ENCODE peak calls at places on chromosomes 6 and 20, in four cellular contexts. S, N, J and U are unnamed samples.

GRCh38 chr20:7195704-7196103 is 428.2 kb downstream of the BMP2 start:
- DNase-seq in S (no peak), N (no peak), J (peak; percentile 97), U (peak; percentile 90)

GRCh38 chr20:24993337-24994185 is 1.0 kb upstream of the APMAP start:
- DNase-seq in S (peak; percentile 57), N (peak; percentile 57), J (peak; percentile 36), U (peak; percentile 52)

GRCh38 chr6:110067837-110068591 is 89.9 kb downstream of the GPR6 start:
- DNase-seq in S (no peak), N (no peak), J (peak; percentile 5), U (peak; percentile 15)

GRCh38 chr6:151391471-151392428 is at the start of gene ZBTB2:
- DNase-seq in S (peak; percentile 89), N (peak; percentile 83), J (peak; percentile 86), U (peak; percentile 58)

GRCh38 chr6:32608374-32608773 is 18.7 kb upstream of the HLA-DRB1 start:
- DNase-seq in S (no peak), N (no peak), J (no peak), U (no peak)

GRCh38 chr6:63573899-63574553 is 1.7 kb downstream of the LOC128125822 start:
- DNase-seq in S (peak; percentile 64), N (peak; percentile 87), J (peak; percentile 58), U (peak; percentile 47)

GRCh38 chr6:143969077-143969476 is 39.0 kb downstream of the PLAGL1 start:
- DNase-seq in S (no peak), N (no peak), J (no peak), U (no peak)

GRCh38 chr20:24840121-24840713 is 108.9 kb upstream of the CST7 start:
- DNase-seq in S (no peak), N (no peak), J (no peak), U (no peak)

GRCh38 chr20:3804254-3804751 is 8.2 kb downstream of the CDC25B start:
- DNase-seq in S (no peak), N (no peak), J (no peak), U (peak; percentile 57)
- H3K36me3 ChIP-seq in S (peaks cover 64% of the 10 kb centered on the region), N (peaks cover 27% of the 10 kb centered on the region), J (peaks cover 58% of the 10 kb centered on the region), U (peaks cover 22% of the 10 kb centered on the region)

GRCh38 chr6:125262026-125263013 is 39.4 kb downstream of the HDDC2 start:
- DNase-seq in S (peak; percentile 84), N (no peak), J (peak; percentile 85), U (no peak)

GRCh38 chr6:125255201-125255600 is 46.6 kb downstream of the HDDC2 start:
- DNase-seq in S (peak; percentile 36), N (no peak), J (no peak), U (peak; percentile 64)

GRCh38 chr6:125259354-125259736 is 42.4 kb downstream of the HDDC2 start:
- DNase-seq in S (no peak), N (no peak), J (peak; percentile 48), U (no peak)

GRCh38 chr6:125257351-125257750 is 44.4 kb downstream of the HDDC2 start:
- DNase-seq in S (peak; percentile 50), N (no peak), J (peak; percentile 70), U (no peak)

GRCh38 chr6:125258651-125259353 is 43.0 kb downstream of the HDDC2 start:
- DNase-seq in S (peak; percentile 44), N (no peak), J (peak; percentile 59), U (no peak)
- H3K9ac ChIP-seq in S (no peak overlapping the region), N (no peak overlapping the region), J (no peak overlapping the region), U (no peak overlapping the region)

DNA sequence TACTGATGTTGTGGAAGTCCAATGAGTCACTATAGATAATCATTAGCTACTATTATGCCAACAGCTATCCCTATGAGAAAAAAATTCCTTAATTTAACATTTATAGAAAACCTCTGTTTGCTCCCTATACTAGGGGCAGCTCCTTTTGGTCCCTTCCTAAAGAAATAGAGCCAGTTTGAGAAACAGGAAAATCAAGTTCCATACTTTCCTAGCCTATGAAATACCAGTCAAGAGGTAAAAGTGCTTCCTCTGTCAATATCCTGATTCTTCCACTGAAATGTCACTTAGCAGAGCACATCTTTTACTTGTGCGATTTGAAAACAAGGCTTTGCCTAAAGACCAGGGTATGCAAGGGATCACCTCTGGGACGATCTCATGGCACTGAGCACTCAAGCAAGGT is 14.5 kb upstream of the TRIM39 start:
- DNase-seq in S (no peak), N (no peak), J (no peak), U (no peak)
- H3K36me3 ChIP-seq in S (peaks cover 13% of the 10 kb centered on the region), N (peaks cover 27% of the 10 kb centered on the region), J (no peaks in the 10 kb centered on the region), U (peaks cover 15% of the 10 kb centered on the region)

DNA sequence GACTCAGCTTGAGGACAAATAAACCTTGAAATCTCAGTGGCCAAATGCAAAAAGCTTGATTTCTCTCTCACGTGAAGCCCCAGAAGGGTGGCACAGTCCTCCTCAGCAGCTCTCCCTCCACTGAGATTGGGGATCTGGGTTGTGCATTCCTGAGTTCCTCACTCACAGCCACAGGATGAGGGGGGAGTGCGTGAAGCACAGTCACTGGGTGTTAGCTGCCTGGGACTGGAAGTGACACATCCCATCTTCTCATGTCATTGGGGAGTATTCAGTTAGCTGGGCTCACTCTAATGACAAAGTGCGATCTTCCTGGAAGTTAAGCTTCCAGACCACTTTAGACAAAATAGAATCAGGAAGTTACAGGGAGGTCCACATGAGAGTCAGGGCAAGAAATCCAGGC is 192.2 kb upstream of the LRFN2 start:
- DNase-seq in S (peak; percentile 72), N (no peak), J (peak; percentile 70), U (peak; percentile 67)
- H3K9ac ChIP-seq in S (no peak overlapping the region), N (no peak overlapping the region), J (no peak overlapping the region), U (no peak overlapping the region)

GRCh38 chr20:496126-496696 is 33.9 kb upstream of the TBC1D20 start:
- DNase-seq in S (peak; percentile 49), N (no peak), J (peak; percentile 20), U (no peak)

GRCh38 chr20:503048-503737 is 40.4 kb downstream of the CSNK2A1 start:
- DNase-seq in S (no peak), N (no peak), J (no peak), U (no peak)

DNA sequence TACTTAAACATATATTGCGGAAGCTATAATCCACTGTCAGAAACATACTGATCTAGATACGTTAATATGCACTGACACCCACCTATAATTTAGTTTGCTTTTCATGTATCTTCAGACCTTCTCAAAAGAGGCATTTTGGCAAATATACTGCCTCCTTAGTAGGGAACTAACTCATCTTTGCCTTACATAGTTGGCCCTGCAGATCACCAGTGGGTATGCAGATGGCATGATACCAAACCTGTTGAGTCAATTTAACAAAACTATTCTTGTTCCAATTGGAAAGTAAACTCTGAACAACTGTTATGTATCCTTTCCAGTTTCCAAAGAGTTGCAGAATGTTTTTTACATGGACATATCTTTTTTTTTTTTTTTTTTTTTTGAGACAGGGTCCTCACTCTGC is 35.6 kb upstream of the TBC1D20 start:
- DNase-seq in S (no peak), N (no peak), J (no peak), U (no peak)
- H3K36me3 ChIP-seq in S (peaks cover 35% of the 10 kb centered on the region), N (peaks cover 40% of the 10 kb centered on the region), J (peaks cover 14% of the 10 kb centered on the region), U (peaks cover 70% of the 10 kb centered on the region)

DNA sequence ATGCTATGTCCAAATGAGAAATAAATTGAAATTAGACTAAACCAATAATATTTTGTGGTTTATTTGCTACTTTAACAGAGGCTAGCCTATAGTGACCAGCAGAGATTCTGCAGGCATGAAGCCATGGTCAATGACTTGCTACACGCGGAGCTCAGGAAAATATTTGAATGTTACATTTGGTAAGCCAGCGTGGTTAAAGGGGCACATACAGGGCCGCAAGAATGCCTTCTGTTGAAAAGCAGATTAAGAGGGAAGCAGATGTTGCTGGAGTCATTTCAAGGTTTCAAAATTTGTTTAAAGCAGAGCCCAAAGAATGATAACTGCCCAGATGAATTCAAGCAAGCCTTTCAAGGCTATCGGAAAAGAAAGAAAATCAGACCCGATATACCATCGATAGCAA is 294.3 kb upstream of the MAN1A1 start:
- DNase-seq in S (no peak), N (no peak), J (peak; percentile 33), U (no peak)
- H3K9ac ChIP-seq in S (no peak overlapping the region), N (no peak overlapping the region), J (no peak overlapping the region), U (no peak overlapping the region)

GRCh38 chr20:41087777-41088176 is 49.6 kb upstream of the PLCG1 start:
- DNase-seq in S (no peak), N (no peak), J (no peak), U (no peak)

GRCh38 chr20:41087325-41087685 is 50.0 kb upstream of the PLCG1 start:
- DNase-seq in S (no peak), N (no peak), J (no peak), U (no peak)

GRCh38 chr20:41086402-41087324 is 50.7 kb upstream of the PLCG1 start:
- DNase-seq in S (no peak), N (no peak), J (no peak), U (peak; percentile 64)

GRCh38 chr20:41082306-41082705 is 53.7 kb downstream of the TOP1 start:
- DNase-seq in S (no peak), N (no peak), J (no peak), U (no peak)

GRCh38 chr20:41085606-41086005 is 51.7 kb upstream of the PLCG1 start:
- DNase-seq in S (no peak), N (no peak), J (no peak), U (no peak)
- H3K36me3 ChIP-seq in S (peaks cover 38% of the 10 kb centered on the region), N (peaks cover 37% of the 10 kb centered on the region), J (peaks cover 10% of the 10 kb centered on the region), U (peaks cover 47% of the 10 kb centered on the region)

DNA sequence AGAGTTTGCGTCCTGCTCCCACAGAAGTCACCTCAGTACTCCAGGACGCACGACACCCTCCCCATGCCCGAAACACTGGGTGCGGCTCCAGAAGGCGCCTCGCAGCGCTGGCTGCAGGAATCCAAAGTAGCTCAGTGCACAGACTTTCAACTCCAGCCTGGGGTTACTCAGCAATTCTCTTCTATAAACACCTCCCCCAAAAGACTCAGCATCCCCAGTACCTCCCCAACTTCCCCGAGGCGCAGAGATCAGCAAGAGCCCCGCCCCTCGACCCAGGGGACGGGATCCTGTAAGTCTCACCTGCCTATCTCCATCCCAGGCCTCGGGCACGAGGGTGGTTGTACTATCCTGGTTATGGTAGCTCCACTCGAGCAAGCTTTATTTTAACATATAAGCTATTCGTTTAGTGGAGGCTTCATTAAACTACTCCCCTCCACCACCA is 88.1 kb downstream of the ZFP64 start:
- DNase-seq in S (peak; percentile 20), N (no peak), J (peak; percentile 56), U (no peak)
- H3K9ac ChIP-seq in S (peak overlapping the region; percentile 46), N (no peak overlapping the region), J (no peak overlapping the region), U (no peak overlapping the region)

DNA sequence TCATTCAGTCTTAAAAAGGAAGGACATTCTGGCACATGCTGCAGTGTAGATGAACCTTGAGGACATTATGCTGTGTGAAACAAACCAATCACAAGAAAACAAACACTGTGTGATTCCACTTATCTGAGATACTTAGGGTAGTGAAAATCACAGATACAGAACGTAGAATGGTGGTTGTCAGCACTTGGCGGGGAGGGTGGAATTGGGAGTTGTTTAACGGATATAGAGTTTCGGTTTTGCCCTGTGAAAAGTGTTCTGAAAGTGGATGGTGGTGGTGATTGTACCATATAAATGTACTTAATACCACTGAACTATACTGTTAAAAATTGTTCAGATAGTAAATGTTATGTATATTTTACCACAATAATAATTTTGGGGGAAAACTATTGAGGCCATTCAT is 18.4 kb downstream of the KAT14 start:
- DNase-seq in S (no peak), N (no peak), J (no peak), U (no peak)
- H3K36me3 ChIP-seq in S (peaks cover 18% of the 10 kb centered on the region), N (peaks cover 3% of the 10 kb centered on the region), J (no peaks in the 10 kb centered on the region), U (peaks cover 5% of the 10 kb centered on the region)

DNA sequence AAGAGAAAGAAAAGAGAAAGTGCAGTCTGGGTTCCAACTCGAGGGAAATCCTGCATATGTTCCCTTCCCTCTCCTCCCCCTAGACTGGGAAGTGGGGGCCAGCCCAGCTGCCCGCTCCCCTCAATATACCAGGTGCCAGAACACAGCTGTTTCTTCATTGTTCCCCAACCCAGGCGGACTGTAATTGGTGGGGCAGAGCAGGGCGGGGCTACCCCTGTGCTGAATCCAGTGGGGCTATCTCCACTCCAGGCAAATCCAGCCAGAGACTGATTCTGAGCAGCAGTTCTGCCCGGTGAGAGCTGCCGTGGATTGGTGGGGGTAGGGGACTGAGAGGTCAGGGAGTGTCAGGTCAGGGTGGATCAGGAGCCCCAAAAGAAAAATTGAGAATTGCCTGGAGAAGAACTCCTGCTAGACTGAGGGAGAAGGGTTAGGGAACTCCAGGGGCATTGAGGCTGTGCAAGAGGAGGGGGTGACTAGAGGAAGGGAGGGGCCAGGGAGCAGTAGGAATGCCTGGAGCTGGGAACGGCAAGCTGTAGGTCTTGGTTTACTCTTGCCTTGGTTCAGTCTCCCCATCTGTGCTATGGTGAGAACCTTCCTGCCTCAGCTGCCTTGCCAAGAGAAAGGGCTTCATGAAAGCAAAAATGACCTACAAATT is at the start of gene MYMX:
- DNase-seq in S (no peak), N (no peak), J (no peak), U (no peak)
- H3K9ac ChIP-seq in S (no peak within 1 kb of the TSS), N (peak within 1 kb of the TSS; percentile 14), J (no peak within 1 kb of the TSS), U (no peak within 1 kb of the TSS)